ENCODE peak calls at places on chromosomes 4 and X, in eight cellular contexts. Y is GM23248, W is neural progenitor cell, E is PC-3, C is SK-N-SH, T is hepatocyte, U is HCT116, J is OCI-LY7. P is an unnamed sample.
A peak's percentile ranks its signal among the peaks of the same experiment; 100 is the strongest.

GRCh38 chr4:1856920-1857699 is 1.2 kb upstream of the LETM1 start:
- DNase-seq in Y (peak; percentile 56), W (peak; percentile 56), E (no peak), C (peak; percentile 67), T (peak; percentile 54), U (no peak), J (no peak), P (no peak)

GRCh38 chr4:2942532-2943363 is 20.5 kb downstream of the NOP14 start:
- DNase-seq in Y (no peak), W (no peak), E (no peak), C (no peak), T (no peak), U (no peak), J (no peak), P (no peak)

GRCh38 chr4:152118108-152118507 is 357.3 kb upstream of the GATB start:
- DNase-seq in Y (no peak), W (no peak), E (no peak), C (no peak), T (no peak), U (no peak), J (no peak), P (no peak)

GRCh38 chrX:17361620-17362019 is 13.4 kb upstream of the NHS start:
- DNase-seq in Y (no peak), W (peak; percentile 26), E (peak; percentile 41), C (peak; percentile 44), T (no peak), U (no peak), J (peak; percentile 23), P (peak; percentile 86)

GRCh38 chr4:74307163-74307562 is 1.1 kb upstream of the EPGN start:
- DNase-seq in Y (no peak), W (no peak), E (no peak), C (no peak), T (no peak), U (no peak), J (no peak), P (no peak)

GRCh38 chrX:34884693-34885277 is 57.8 kb upstream of the FAM47B start:
- DNase-seq in Y (peak; percentile 83), W (no peak), E (peak; percentile 71), C (no peak), T (peak; percentile 49), U (no peak), J (no peak), P (no peak)

GRCh38 chr4:88765729-88766128 is 68.1 kb upstream of the NAP1L5 start:
- DNase-seq in Y (peak; percentile 89), W (no peak), E (peak; percentile 78), C (no peak), T (no peak), U (no peak), J (no peak), P (no peak)

GRCh38 chr4:189835505-189835904 is 105.2 kb upstream of the FRG1 start:
- DNase-seq in Y (no peak), W (no peak), E (no peak), C (no peak), T (no peak), U (no peak), J (no peak), P (no peak)

GRCh38 chrX:39836802-39837420 is 260.8 kb downstream of the BCOR start:
- DNase-seq in Y (no peak), W (no peak), E (no peak), C (no peak), T (no peak), U (no peak), J (no peak), P (no peak)

GRCh38 chr4:139084425-139085093 is 69.0 kb downstream of the NOCT start:
- DNase-seq in Y (no peak), W (no peak), E (no peak), C (peak; percentile 91), T (no peak), U (no peak), J (no peak), P (no peak)

GRCh38 chrX:22053486-22053885 is 21.4 kb downstream of the PHEX start:
- DNase-seq in Y (peak; percentile 54), W (no peak), E (no peak), C (no peak), T (no peak), U (no peak), J (no peak), P (no peak)

GRCh38 chr4:67892905-67893304 is 9.1 kb upstream of the TMPRSS11D start:
- DNase-seq in Y (peak; percentile 38), W (peak; percentile 25), E (no peak), C (no peak), T (no peak), U (no peak), J (no peak), P (peak; percentile 56)

GRCh38 chrX:72714471-72714916 is 388 bp upstream of the PHKA1 start:
- DNase-seq in Y (peak; percentile 75), W (peak; percentile 55), E (peak; percentile 73), C (peak; percentile 66), T (peak; percentile 66), U (peak; percentile 7), J (no peak), P (peak; percentile 64)

GRCh38 chrX:19549838-19550237 is 34.5 kb upstream of the MAP3K15 start:
- DNase-seq in Y (no peak), W (no peak), E (no peak), C (no peak), T (no peak), U (no peak), J (no peak), P (no peak)

GRCh38 chrX:88438209-88438608 is 308.8 kb upstream of the CPXCR1 start:
- DNase-seq in Y (no peak), W (no peak), E (no peak), C (no peak), T (no peak), U (no peak), J (no peak), P (no peak)

GRCh38 chrX:46791927-46792825 is 33.3 kb upstream of the SLC9A7 start:
- DNase-seq in Y (peak; percentile 89), W (peak; percentile 32), E (peak; percentile 96), C (no peak), T (peak; percentile 44), U (peak; percentile 63), J (no peak), P (peak; percentile 45)

DNA sequence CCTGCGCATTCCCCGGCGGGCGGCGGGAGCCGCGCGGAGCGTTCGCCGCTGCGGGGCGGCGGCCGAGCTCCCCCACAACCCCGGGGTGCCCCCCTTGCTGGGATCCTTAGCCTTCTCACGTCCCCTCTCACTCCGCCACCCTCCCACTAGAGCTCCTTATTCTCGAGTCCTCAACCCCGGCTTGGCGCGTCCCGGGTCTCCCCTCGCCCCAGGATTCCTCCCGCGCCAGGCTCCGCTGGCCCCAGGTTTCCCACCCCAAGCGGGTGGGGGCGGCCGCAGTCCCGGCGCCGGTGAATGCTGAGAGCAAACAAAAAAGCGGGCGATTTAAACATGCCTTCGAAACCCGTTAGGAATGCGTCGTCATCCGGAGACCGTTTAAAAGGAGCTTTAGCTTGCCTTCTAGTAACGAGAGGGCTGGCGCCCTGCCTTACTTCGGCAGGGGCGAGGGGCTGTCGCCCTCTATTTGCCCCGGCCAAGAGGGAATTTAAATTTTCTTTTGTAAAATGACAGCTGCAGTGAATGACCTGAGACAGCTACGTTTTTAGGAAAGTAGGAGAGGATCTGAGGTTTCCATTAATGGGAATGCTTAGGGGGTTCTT is 3.0 kb downstream of the JADE1 start:
- DNase-seq in Y (peak; percentile 92), W (peak; percentile 96), E (peak; percentile 52), C (peak; percentile 82), T (peak; percentile 81), U (peak; percentile 19), J (peak; percentile 75), P (peak; percentile 82)
- TF ChIP-seq EZH2phosphoT487 in Y (no peak), W (no peak), E (no peak), C (no peak), T (no peak), U (no peak), J (no peak), P (no peak)

DNA sequence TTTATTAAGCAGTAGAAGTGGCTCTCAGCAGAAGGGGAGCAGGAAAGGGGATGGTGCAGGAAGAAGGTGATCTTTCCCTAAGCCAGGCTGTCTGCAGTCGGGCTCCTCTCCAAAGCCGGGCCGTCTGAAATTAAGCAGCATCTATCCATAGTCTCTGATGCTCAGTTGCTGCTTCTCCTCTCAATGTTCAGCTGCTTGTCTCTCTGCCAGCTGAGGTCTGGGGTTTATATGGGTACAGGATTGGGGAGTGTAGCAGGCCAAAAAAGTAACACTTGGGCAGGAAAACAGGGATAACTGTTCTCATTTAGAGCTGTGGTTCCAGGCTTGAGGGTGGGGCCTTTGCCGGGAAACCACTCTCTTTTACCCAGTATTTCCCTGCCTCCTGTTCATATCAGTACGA is 39.2 kb upstream of the CCKAR start:
- DNase-seq in Y (no peak), W (no peak), E (no peak), C (no peak), T (no peak), U (no peak), J (no peak), P (no peak)
- H2AFZ ChIP-seq in Y (no peak overlapping the region), W (peak overlapping the region; percentile 50), E (no peak overlapping the region), C (no peak overlapping the region), T (no peak overlapping the region), U (no peak overlapping the region), J (no peak overlapping the region), P (peak overlapping the region; percentile 96)

GRCh38 chrX:110428144-110428543 is 69.5 kb downstream of the RTL9 start:
- DNase-seq in Y (no peak), W (no peak), E (no peak), C (no peak), T (no peak), U (no peak), J (no peak), P (no peak)

GRCh38 chrX:110420771-110421498 is 62.3 kb downstream of the RTL9 start:
- DNase-seq in Y (peak; percentile 34), W (no peak), E (peak; percentile 55), C (no peak), T (no peak), U (no peak), J (no peak), P (no peak)

GRCh38 chrX:110427076-110427475 is 68.4 kb downstream of the RTL9 start:
- DNase-seq in Y (no peak), W (no peak), E (no peak), C (no peak), T (no peak), U (no peak), J (no peak), P (no peak)

GRCh38 chrX:110421499-110422455 is 63.1 kb downstream of the RTL9 start:
- DNase-seq in Y (no peak), W (no peak), E (no peak), C (no peak), T (no peak), U (no peak), J (no peak), P (no peak)

DNA sequence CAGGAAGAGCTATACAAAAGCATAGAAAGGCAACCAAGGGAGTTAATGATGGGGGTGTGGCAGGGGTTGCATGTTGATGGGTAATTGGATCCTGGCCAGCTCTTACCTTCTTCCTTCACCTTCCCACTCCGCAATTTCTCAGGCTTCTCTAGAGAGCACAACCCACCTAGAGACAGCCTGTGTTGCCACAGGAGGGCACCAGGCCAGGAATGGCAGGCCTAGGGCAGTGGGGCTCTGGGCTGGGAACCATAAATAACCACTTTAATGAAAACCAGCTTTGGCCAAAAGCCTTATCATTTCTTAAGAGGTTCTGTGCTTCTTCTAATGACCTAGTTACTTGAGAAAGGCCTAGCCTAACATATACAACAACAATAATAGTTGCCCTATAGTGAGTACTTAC is 66.6 kb downstream of the RTL9 start:
- DNase-seq in Y (no peak), W (no peak), E (no peak), C (peak; percentile 30), T (no peak), U (no peak), J (no peak), P (peak; percentile 38)
- TF ChIP-seq EZH2phosphoT487 in Y (no peak), W (no peak), E (no peak), C (no peak), T (no peak), U (no peak), J (no peak), P (no peak)

GRCh38 chrX:103356897-103357296 is 591 bp downstream of the TCEAL9 start:
- DNase-seq in Y (peak; percentile 45), W (peak; percentile 31), E (peak; percentile 7), C (peak; percentile 29), T (peak; percentile 43), U (no peak), J (no peak), P (peak; percentile 40)
- H2AFZ ChIP-seq in Y (peak overlapping the region; percentile 100), W (peak overlapping the region; percentile 87), E (peak overlapping the region; percentile 98), C (peak overlapping the region; percentile 53), T (peak overlapping the region; percentile 27), U (no peak overlapping the region), J (peak overlapping the region; percentile 76), P (peak overlapping the region; percentile 59)